ENCODE peak calls at places on chromosomes 3 and 15, in four cellular contexts. H is uterus; L is CD8-positive, alpha-beta memory T cell; I is stimulated activated naive CD8-positive, alpha-beta T cell treated with anti-CD3 and anti-CD28 coated beads, Interleukin-15, Interleukin-2, amounts not matched to agents 100 U/mL and 50 U/mL, for 24 hours. M is an unnamed sample.

GRCh38 chr3:882526-882925 is 210.3 kb upstream of the CNTN6 start:
- DNase-seq in L (no peak), H (no peak), I (no peak), M (no peak)

GRCh38 chr3:46127503-46127902 is 80.6 kb downstream of the CCR1 start:
- DNase-seq in I (no peak), H (no peak), L (no peak), M (no peak)

GRCh38 chr15:69373406-69373805 is 40.7 kb upstream of the KIF23 start:
- DNase-seq in L (no peak), I (no peak), H (no peak), M (no peak)

GRCh38 chr15:77589839-77590238 is 42.9 kb downstream of the LINGO1 start:
- DNase-seq in L (no peak), H (no peak), I (no peak), M (no peak)

GRCh38 chr3:138479355-138479964 is 45.0 kb downstream of the ESYT3 start:
- DNase-seq in H (no peak), L (peak; percentile 12), I (peak; percentile 45), M (peak; percentile 44)

GRCh38 chr15:87949214-87949933 is 307.2 kb downstream of the NTRK3 start:
- DNase-seq in L (no peak), H (peak; percentile 45), I (no peak), M (no peak)

GRCh38 chr3:69803871-69804270 is 64.6 kb downstream of the MITF start:
- DNase-seq in I (no peak), L (no peak), H (no peak), M (no peak)

GRCh38 chr15:62619526-62619925 is 423.0 kb upstream of the TPM1 start:
- DNase-seq in L (no peak), H (no peak), I (no peak), M (no peak)

M was measured in MM.1S.